ENCODE peak calls at places on chromosomes 16 and 17, in four cellular contexts. B, Z, N and O are unnamed samples.

GRCh38 chr17:39225974-39226683 is 384 bp upstream of the STAC2 start:
- DNase-seq in B (peak), Z (peak), N (peak), O (peak)

GRCh38 chr17:31497994-31498826 is 106.7 kb downstream of the RAB11FIP4 start:
- DNase-seq in B (no peak), Z (no peak), N (peak), O (no peak)

GRCh38 chr16:71354156-71354555 is 4.4 kb upstream of the CALB2 start:
- DNase-seq in B (no peak), Z (no peak), N (no peak), O (no peak)

GRCh38 chr17:8649157-8650118 is 18.9 kb upstream of the MYH10 start:
- DNase-seq in B (no peak), Z (peak), N (no peak), O (peak)

GRCh38 chr17:49715717-49716279 is 8.0 kb upstream of the SLC35B1 start:
- DNase-seq in B (no peak), Z (no peak), N (no peak), O (no peak)

GRCh38 chr17:40490289-40490853 is 11.1 kb downstream of the TNS4 start:
- DNase-seq in B (peak), Z (peak), N (peak), O (peak)

GRCh38 chr16:69187387-69187890 is 475 bp downstream of the SNTB2 start:
- DNase-seq in B (peak), Z (peak), N (peak), O (no peak)

GRCh38 chr17:7930841-7931631 is 710 bp downstream of the TRAPPC1 start:
- DNase-seq in B (no peak), Z (no peak), N (no peak), O (no peak)

GRCh38 chr17:73952498-73953205 is 250.8 kb upstream of the RPL38 start:
- DNase-seq in B (peak), Z (no peak), N (peak), O (peak)

GRCh38 chr17:50768348-50768761 is 1.0 kb upstream of the ANKRD40CL start:
- DNase-seq in B (no peak), Z (no peak), N (no peak), O (no peak)

GRCh38 chr16:9135797-9136196 is 44.4 kb downstream of the HAPSTR1 start:
- DNase-seq in B (no peak), Z (no peak), N (peak), O (no peak)

GRCh38 chr16:78364501-78364900 is 265.0 kb downstream of the WWOX start:
- DNase-seq in B (no peak), Z (no peak), N (no peak), O (no peak)

GRCh38 chr17:20266806-20267458 is 200.4 kb downstream of the LGALS9B start:
- DNase-seq in B (peak), Z (peak), N (no peak), O (peak)

GRCh38 chr17:50117202-50118040 is 12.5 kb downstream of the SAMD14 start:
- DNase-seq in B (peak), Z (peak), N (peak), O (peak)

GRCh38 chr17:42804918-42805367 is 6.3 kb downstream of the CNTD1 start:
- DNase-seq in B (no peak), Z (no peak), N (no peak), O (no peak)

GRCh38 chr16:68229431-68230175 is 6.3 kb downstream of the ESRP2 start:
- DNase-seq in B (peak), Z (peak), N (no peak), O (peak)

GRCh38 chr16:85369741-85370528 is 243.2 kb upstream of the GSE1 start:
- DNase-seq in B (peak), Z (peak), N (peak), O (peak)

GRCh38 chr16:27785307-27785678 is 235.3 kb downstream of the KATNIP start:
- DNase-seq in B (no peak), Z (no peak), N (no peak), O (no peak)

GRCh38 chr16:27786881-27787625 is 237.1 kb downstream of the KATNIP start:
- DNase-seq in B (no peak), Z (no peak), N (no peak), O (no peak)

GRCh38 chr16:27781981-27782880 is 232.3 kb downstream of the KATNIP start:
- DNase-seq in B (no peak), Z (no peak), N (no peak), O (no peak)

GRCh38 chr16:27786221-27786848 is 236.4 kb downstream of the KATNIP start:
- DNase-seq in B (no peak), Z (no peak), N (no peak), O (no peak)

GRCh38 chr16:27784351-27785306 is 234.7 kb downstream of the KATNIP start:
- DNase-seq in B (peak), Z (no peak), N (no peak), O (no peak)
- TF ChIP-seq CTCF in B (no peak), Z (no peak), N (no peak), O (no peak)

GRCh38 chr16:89269805-89270665 is 52.5 kb downstream of the ZNF778 start:
- DNase-seq in B (no peak), Z (no peak), N (no peak), O (peak)
- H3K4me3 ChIP-seq in B (no peak), Z (no peak), N (no peak), O (no peak)

GRCh38 chr16:21283521-21284289 is 5.6 kb upstream of the CRYM start:
- DNase-seq in B (peak), Z (peak), N (peak), O (peak)
- TF ChIP-seq CTCF in B (peak), Z (peak), N (peak), O (peak)

GRCh38 chr17:61334673-61335072 is 65.0 kb upstream of the TBX2 start:
- DNase-seq in B (no peak), Z (no peak), N (no peak), O (no peak)

GRCh38 chr17:61335105-61335844 is 64.4 kb upstream of the TBX2 start:
- DNase-seq in B (no peak), Z (peak), N (no peak), O (peak)

GRCh38 chr17:61331178-61331577 is 68.5 kb upstream of the TBX2 start:
- DNase-seq in B (no peak), Z (no peak), N (no peak), O (no peak)

GRCh38 chr17:61331886-61332285 is 67.8 kb upstream of the TBX2 start:
- DNase-seq in B (no peak), Z (no peak), N (no peak), O (no peak)

GRCh38 chr17:61333151-61333550 is 66.5 kb upstream of the TBX2 start:
- DNase-seq in B (no peak), Z (no peak), N (no peak), O (no peak)
- H3K4me3 ChIP-seq in B (no peak), Z (no peak), N (no peak), O (no peak)

GRCh38 chr17:82432017-82432416 is 13.6 kb upstream of the OGFOD3 start:
- DNase-seq in B (no peak), Z (no peak), N (no peak), O (no peak)
- TF ChIP-seq CTCF in B (no peak), Z (no peak), N (no peak), O (no peak)

GRCh38 chr17:29193146-29193545 is 12.9 kb upstream of the MYO18A start:
- DNase-seq in B (no peak), Z (no peak), N (no peak), O (no peak)
- H3K4me3 ChIP-seq in B (no peak), Z (no peak), N (no peak), O (no peak)

GRCh38 chr17:721540-721937 is 6.9 kb upstream of the VPS53 start:
- DNase-seq in B (no peak), Z (no peak), N (no peak), O (no peak)

GRCh38 chr17:725084-725483 is 7.3 kb upstream of the TLCD3A start:
- DNase-seq in B (no peak), Z (no peak), N (no peak), O (no peak)

GRCh38 chr17:728911-729310 is 3.5 kb upstream of the TLCD3A start:
- DNase-seq in B (no peak), Z (no peak), N (no peak), O (no peak)

GRCh38 chr17:725746-726145 is 6.7 kb upstream of the TLCD3A start:
- DNase-seq in B (no peak), Z (no peak), N (no peak), O (no peak)

GRCh38 chr17:726331-726919 is 6.0 kb upstream of the TLCD3A start:
- DNase-seq in B (no peak), Z (no peak), N (no peak), O (no peak)
- TF ChIP-seq CTCF in B (no peak), Z (no peak), N (no peak), O (no peak)